ENCODE peak calls at places on chromosome 1, in five cellular contexts. W is head of caudate nucleus, Y is A172, E is right atrium auricular region, H is mucosa of gallbladder. A is an unnamed sample.

GRCh38 chr1:24586970-24587820 is 31.3 kb downstream of the NCMAP start:
- DNase-seq in W (peak; percentile 29), Y (peak; percentile 36), E (no peak), H (peak; percentile 57), A (peak; percentile 21)

GRCh38 chr1:87335175-87335992 is 6.7 kb downstream of the LMO4 start:
- DNase-seq in W (peak; percentile 66), Y (no peak), E (peak; percentile 65), H (peak; percentile 66), A (no peak)

GRCh38 chr1:12296623-12297022 is 66.8 kb downstream of the VPS13D start:
- DNase-seq in W (no peak), Y (peak; percentile 2), E (no peak), H (no peak), A (peak; percentile 49)

GRCh38 chr1:119611701-119612113 is 36.4 kb downstream of the ZNF697 start:
- DNase-seq in W (peak; percentile 74), Y (peak; percentile 39), E (peak; percentile 71), H (peak; percentile 67), A (peak; percentile 53)

GRCh38 chr1:181104790-181105133 is 16.3 kb downstream of the IER5 start:
- DNase-seq in W (peak; percentile 37), Y (no peak), E (no peak), H (no peak), A (no peak)

GRCh38 chr1:24926596-24927249 is 3.4 kb downstream of the RUNX3 start:
- DNase-seq in W (no peak), Y (no peak), E (no peak), H (no peak), A (no peak)

GRCh38 chr1:3786468-3787346 is 9.6 kb downstream of the LRRC47 start:
- DNase-seq in W (no peak), Y (no peak), E (no peak), H (no peak), A (no peak)

GRCh38 chr1:13730751-13731482 is 30.9 kb downstream of the PRDM2 start:
- DNase-seq in W (no peak), Y (no peak), E (peak; percentile 64), H (peak; percentile 44), A (no peak)

GRCh38 chr1:155241069-155241679 is 14.1 kb downstream of the ENTREP3 start:
- DNase-seq in W (peak; percentile 83), Y (peak; percentile 92), E (peak; percentile 86), H (peak; percentile 84), A (peak; percentile 88)

GRCh38 chr1:223460566-223461189 is 67.5 kb downstream of the CCDC185 start:
- DNase-seq in W (no peak), Y (no peak), E (no peak), H (no peak), A (no peak)